ENCODE peak calls at places on chromosomes 7 and 10, in five cellular contexts. One of them, this sample, is unnamed.

GRCh38 chr7:70706204-70706603 is 425.7 kb upstream of the GALNT17 start:
- DNase-seq in PC-3: no peak
- DNase-seq in BJ: no peak
- DNase-seq in upper lobe of right lung: no peak
- DNase-seq in dorsolateral prefrontal cortex: no peak
- DNase-seq in this sample: no peak

GRCh38 chr10:69421611-69422308 is 5.0 kb upstream of the TACR2 start:
- DNase-seq in dorsolateral prefrontal cortex: no peak
- DNase-seq in BJ: no peak
- DNase-seq in PC-3: no peak
- DNase-seq in upper lobe of right lung: peak; percentile 91
- DNase-seq in this sample: no peak

GRCh38 chr10:45580781-45581496 is 91.6 kb downstream of the ZFAND4 start:
- DNase-seq in dorsolateral prefrontal cortex: no peak
- DNase-seq in PC-3: no peak
- DNase-seq in BJ: no peak
- DNase-seq in upper lobe of right lung: no peak
- DNase-seq in this sample: no peak

GRCh38 chr7:132437730-132438129 is 138.5 kb downstream of the PLXNA4 start:
- DNase-seq in PC-3: no peak
- DNase-seq in dorsolateral prefrontal cortex: peak; percentile 33
- DNase-seq in upper lobe of right lung: no peak
- DNase-seq in BJ: no peak
- DNase-seq in this sample: no peak

GRCh38 chr10:125023862-125024495 is 82.1 kb downstream of the ZRANB1 start:
- DNase-seq in upper lobe of right lung: peak; percentile 67
- DNase-seq in PC-3: no peak
- DNase-seq in BJ: no peak
- DNase-seq in dorsolateral prefrontal cortex: no peak
- DNase-seq in this sample: no peak

GRCh38 chr7:130430841-130431713 is 9.7 kb downstream of the CEP41 start:
- DNase-seq in PC-3: no peak
- DNase-seq in upper lobe of right lung: no peak
- DNase-seq in dorsolateral prefrontal cortex: peak; percentile 49
- DNase-seq in BJ: peak; percentile 76
- DNase-seq in this sample: no peak

GRCh38 chr10:72981882-72982529 is 27.4 kb upstream of the PLA2G12B start:
- DNase-seq in dorsolateral prefrontal cortex: no peak
- DNase-seq in PC-3: no peak
- DNase-seq in upper lobe of right lung: no peak
- DNase-seq in BJ: no peak
- DNase-seq in this sample: peak; percentile 39

GRCh38 chr10:93584445-93584844 is 16.6 kb downstream of the RBP4 start:
- DNase-seq in dorsolateral prefrontal cortex: no peak
- DNase-seq in BJ: no peak
- DNase-seq in upper lobe of right lung: no peak
- DNase-seq in PC-3: no peak
- DNase-seq in this sample: no peak

GRCh38 chr7:106659369-106659962 is 1.5 kb downstream of the CCDC71L start:
- DNase-seq in upper lobe of right lung: no peak
- DNase-seq in PC-3: no peak
- DNase-seq in BJ: no peak
- DNase-seq in dorsolateral prefrontal cortex: no peak
- DNase-seq in this sample: no peak

GRCh38 chr7:55567495-55568070 is 4.7 kb downstream of the VOPP1 start:
- DNase-seq in upper lobe of right lung: no peak
- DNase-seq in BJ: no peak
- DNase-seq in PC-3: no peak
- DNase-seq in dorsolateral prefrontal cortex: no peak
- DNase-seq in this sample: no peak

GRCh38 chr7:101172854-101173751 is 7.0 kb downstream of the NAT16 start:
- DNase-seq in dorsolateral prefrontal cortex: no peak
- DNase-seq in upper lobe of right lung: peak; percentile 91
- DNase-seq in BJ: no peak
- DNase-seq in PC-3: peak; percentile 91
- DNase-seq in this sample: no peak

GRCh38 chr7:144747961-144748360 is 87.9 kb downstream of the TPK1 start:
- DNase-seq in upper lobe of right lung: no peak
- DNase-seq in PC-3: no peak
- DNase-seq in dorsolateral prefrontal cortex: no peak
- DNase-seq in BJ: no peak
- DNase-seq in this sample: no peak

GRCh38 chr10:117313641-117314040 is 61.6 kb downstream of the PDZD8 start:
- DNase-seq in upper lobe of right lung: no peak
- DNase-seq in dorsolateral prefrontal cortex: no peak
- DNase-seq in PC-3: no peak
- DNase-seq in BJ: no peak
- DNase-seq in this sample: no peak

GRCh38 chr10:122780391-122780790 is 65.3 kb downstream of the CUZD1 start:
- DNase-seq in dorsolateral prefrontal cortex: no peak
- DNase-seq in PC-3: peak; percentile 52
- DNase-seq in upper lobe of right lung: no peak
- DNase-seq in BJ: no peak
- DNase-seq in this sample: peak; percentile 22

GRCh38 chr10:131211556-131211955 is 100.0 kb downstream of the TCERG1L start:
- DNase-seq in dorsolateral prefrontal cortex: no peak
- DNase-seq in upper lobe of right lung: peak; percentile 46
- DNase-seq in BJ: no peak
- DNase-seq in PC-3: no peak
- DNase-seq in this sample: no peak

GRCh38 chr10:80405035-80405434 is 3.3 kb upstream of the PRXL2A start:
- DNase-seq in dorsolateral prefrontal cortex: no peak
- DNase-seq in upper lobe of right lung: no peak
- DNase-seq in PC-3: no peak
- DNase-seq in BJ: no peak
- DNase-seq in this sample: peak; percentile 14

GRCh38 chr10:12051241-12051640 is 8.6 kb upstream of the UPF2 start:
- DNase-seq in upper lobe of right lung: no peak
- DNase-seq in dorsolateral prefrontal cortex: no peak
- DNase-seq in PC-3: no peak
- DNase-seq in BJ: no peak
- DNase-seq in this sample: no peak

GRCh38 chr10:49500420-49500819 is 38.5 kb downstream of the ERCC6 start:
- DNase-seq in dorsolateral prefrontal cortex: no peak
- DNase-seq in BJ: no peak
- DNase-seq in PC-3: no peak
- DNase-seq in upper lobe of right lung: no peak
- DNase-seq in this sample: no peak

GRCh38 chr10:3775671-3776551 is 9.1 kb downstream of the KLF6 start:
- DNase-seq in upper lobe of right lung: no peak
- DNase-seq in dorsolateral prefrontal cortex: no peak
- DNase-seq in BJ: no peak
- DNase-seq in PC-3: peak; percentile 41
- DNase-seq in this sample: no peak

GRCh38 chr10:113585949-113586348 is 33.1 kb downstream of the HABP2 start:
- DNase-seq in dorsolateral prefrontal cortex: no peak
- DNase-seq in PC-3: peak; percentile 7
- DNase-seq in BJ: no peak
- DNase-seq in upper lobe of right lung: no peak
- DNase-seq in this sample: no peak

GRCh38 chr7:44196450-44196872 is 4.3 kb upstream of the YKT6 start:
- DNase-seq in PC-3: peak; percentile 66
- DNase-seq in dorsolateral prefrontal cortex: peak; percentile 65
- DNase-seq in upper lobe of right lung: peak; percentile 21
- DNase-seq in BJ: no peak
- DNase-seq in this sample: peak; percentile 37

GRCh38 chr7:151400626-151401315 is 9.1 kb downstream of the WDR86 start:
- DNase-seq in upper lobe of right lung: peak; percentile 36
- DNase-seq in BJ: no peak
- DNase-seq in PC-3: no peak
- DNase-seq in dorsolateral prefrontal cortex: no peak
- DNase-seq in this sample: peak; percentile 35
- H3K27me3 ChIP-seq in upper lobe of right lung: no peaks in the 10 kb centered on the region
- H3K27me3 ChIP-seq in BJ: peaks cover 6% of the 10 kb centered on the region
- H3K27me3 ChIP-seq in PC-3: no peaks in the 10 kb centered on the region
- H3K27me3 ChIP-seq in dorsolateral prefrontal cortex: no peaks in the 10 kb centered on the region
- H3K27me3 ChIP-seq in this sample: peaks cover 26% of the 10 kb centered on the region

GRCh38 chr7:158486919-158487318 is 100.7 kb downstream of the PTPRN2 start:
- DNase-seq in dorsolateral prefrontal cortex: no peak
- DNase-seq in PC-3: no peak
- DNase-seq in upper lobe of right lung: no peak
- DNase-seq in BJ: no peak
- DNase-seq in this sample: no peak
- H3K27me3 ChIP-seq in dorsolateral prefrontal cortex: no peaks in the 10 kb centered on the region
- H3K27me3 ChIP-seq in PC-3: no peaks in the 10 kb centered on the region
- H3K27me3 ChIP-seq in upper lobe of right lung: no peaks in the 10 kb centered on the region
- H3K27me3 ChIP-seq in BJ: no peaks in the 10 kb centered on the region
- H3K27me3 ChIP-seq in this sample: no peaks in the 10 kb centered on the region

DNA sequence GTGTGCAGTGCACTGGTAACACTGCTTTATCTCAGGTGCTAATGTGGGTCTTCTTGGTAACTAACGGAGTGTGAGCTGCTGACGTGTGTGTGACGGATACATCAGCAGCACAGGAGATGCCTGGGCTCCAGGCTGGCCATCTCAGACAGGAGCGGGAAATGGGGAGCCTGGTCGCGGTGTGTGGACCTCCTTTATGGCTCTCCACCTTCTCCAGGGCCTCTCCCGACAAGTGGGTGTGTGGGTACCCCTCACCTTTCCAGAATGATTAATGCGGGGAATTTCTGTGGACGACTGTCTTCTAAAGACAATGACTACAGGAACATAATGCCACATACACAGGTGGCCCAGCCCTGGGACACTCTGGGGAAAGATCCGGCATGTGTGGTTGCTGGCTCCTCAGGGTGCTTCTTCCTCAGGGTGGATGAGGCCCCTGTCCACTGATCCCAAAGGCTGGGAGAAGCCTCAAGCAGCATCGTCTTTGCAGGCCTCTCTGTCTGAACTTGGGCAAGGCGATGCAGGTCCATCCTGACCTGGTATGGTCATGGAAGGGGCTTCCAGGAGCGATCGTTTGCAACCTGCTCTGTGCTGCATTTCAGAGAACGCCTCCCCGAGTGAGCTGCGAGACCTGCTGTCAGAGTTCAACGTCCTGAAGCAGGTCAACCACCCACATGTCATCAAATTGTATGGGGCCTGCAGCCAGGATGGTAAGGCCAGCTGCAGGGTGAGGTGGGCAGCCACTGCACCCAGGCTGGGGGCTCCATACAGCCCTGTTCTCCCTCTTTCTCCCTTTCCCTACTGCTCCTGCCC is 20.3 kb upstream of the CSGALNACT2 start:
- DNase-seq in dorsolateral prefrontal cortex: no peak
- DNase-seq in PC-3: no peak
- DNase-seq in BJ: no peak
- DNase-seq in upper lobe of right lung: peak; percentile 45
- DNase-seq in this sample: no peak
- H3K27me3 ChIP-seq in dorsolateral prefrontal cortex: no peaks in the 10 kb centered on the region
- H3K27me3 ChIP-seq in PC-3: no peaks in the 10 kb centered on the region
- H3K27me3 ChIP-seq in BJ: peaks cover 2% of the 10 kb centered on the region
- H3K27me3 ChIP-seq in upper lobe of right lung: no peaks in the 10 kb centered on the region
- H3K27me3 ChIP-seq in this sample: no peaks in the 10 kb centered on the region

DNA sequence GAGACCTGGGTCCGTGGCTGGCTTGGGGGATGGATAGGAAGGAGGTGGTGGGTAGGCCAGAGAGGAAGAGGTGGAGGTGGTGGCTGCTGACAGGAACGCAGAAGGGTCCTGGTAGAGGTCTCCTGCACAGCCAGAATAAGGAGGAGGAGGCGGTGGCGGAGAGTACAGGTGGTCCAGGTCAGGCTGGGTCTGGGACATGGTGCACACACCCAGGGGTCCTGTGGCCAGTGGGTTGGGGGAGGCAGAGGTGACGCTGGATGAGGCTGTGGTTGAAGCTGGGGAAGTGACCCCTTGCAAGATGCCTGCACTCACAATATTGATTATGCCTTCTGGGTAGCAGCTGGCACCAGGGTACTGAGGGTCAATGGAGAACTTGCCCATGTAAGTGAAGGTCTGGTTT is 2.2 kb downstream of the EGR2 start:
- DNase-seq in PC-3: no peak
- DNase-seq in BJ: no peak
- DNase-seq in upper lobe of right lung: no peak
- DNase-seq in dorsolateral prefrontal cortex: no peak
- DNase-seq in this sample: no peak
- H3K27me3 ChIP-seq in PC-3: no peaks in the 10 kb centered on the region
- H3K27me3 ChIP-seq in BJ: peaks cover 10% of the 10 kb centered on the region
- H3K27me3 ChIP-seq in upper lobe of right lung: peaks cover 17% of the 10 kb centered on the region
- H3K27me3 ChIP-seq in dorsolateral prefrontal cortex: peaks cover 16% of the 10 kb centered on the region
- H3K27me3 ChIP-seq in this sample: peaks cover 47% of the 10 kb centered on the region